ENCODE peak calls at places on chromosomes 16 and 17, in seven cellular contexts. C is body of pancreas, Y is heart left ventricle, R is HL-60, Z is lower lobe of right lung, P is breast epithelium, S is hepatocyte. K is an unnamed sample.

GRCh38 chr17:17073627-17074521 is 31.6 kb downstream of the MPRIP start:
- DNase-seq in Z (peak; percentile 32), Y (no peak), S (no peak), C (no peak), R (no peak), P (no peak), K (peak; percentile 34)

GRCh38 chr16:68802190-68802589 is 41.1 kb upstream of the TANGO6 start:
- DNase-seq in R (no peak), Y (no peak), C (no peak), S (peak; percentile 48), P (no peak), Z (no peak), K (no peak)

GRCh38 chr17:74177018-74177450 is 26.4 kb upstream of the RPL38 start:
- DNase-seq in R (no peak), S (no peak), Y (no peak), P (no peak), Z (no peak), C (no peak), K (no peak)

GRCh38 chr16:83212301-83212841 is 585.6 kb downstream of the CDH13 start:
- DNase-seq in P (no peak), R (no peak), Y (no peak), Z (no peak), C (no peak), S (no peak), K (no peak)

GRCh38 chr17:41367426-41368075 is 2.1 kb downstream of the KRT33B start:
- DNase-seq in S (no peak), C (no peak), Z (no peak), Y (no peak), P (peak; percentile 41), R (no peak), K (no peak)

GRCh38 chr16:30793508-30794069 is 6.6 kb upstream of the ZNF629 start:
- DNase-seq in R (no peak), S (no peak), P (no peak), C (no peak), Z (no peak), Y (no peak), K (no peak)

GRCh38 chr17:55303701-55304145 is 39.0 kb downstream of the HLF start:
- DNase-seq in P (no peak), R (no peak), Z (no peak), Y (no peak), S (no peak), C (no peak), K (peak; percentile 34)

GRCh38 chr16:89268987-89269735 is 51.7 kb downstream of the ZNF778 start:
- DNase-seq in S (no peak), Y (no peak), R (no peak), P (no peak), Z (no peak), C (no peak), K (peak; percentile 71)

GRCh38 chr16:84959045-84959576 is 52.2 kb downstream of the ZDHHC7 start:
- DNase-seq in S (no peak), Y (no peak), Z (no peak), C (no peak), P (no peak), R (no peak), K (no peak)

GRCh38 chr17:7352559-7352889 is 562 bp downstream of the KCTD11 start:
- DNase-seq in S (no peak), C (no peak), Y (no peak), P (no peak), Z (no peak), R (no peak), K (no peak)

GRCh38 chr17:55676274-55676673 is 46.4 kb downstream of the TMEM100 start:
- DNase-seq in Y (no peak), Z (no peak), R (no peak), P (no peak), S (no peak), C (no peak), K (no peak)

GRCh38 chr17:59521465-59522126 is 43.8 kb upstream of the DHX40 start:
- DNase-seq in C (peak; percentile 44), Y (peak; percentile 34), Z (peak; percentile 62), R (peak; percentile 20), S (peak; percentile 79), P (no peak), K (peak; percentile 72)

GRCh38 chr16:58022601-58023371 is 2.8 kb upstream of the MMP15 start:
- DNase-seq in Z (peak; percentile 87), R (no peak), S (peak; percentile 77), Y (peak; percentile 80), C (peak; percentile 83), P (peak; percentile 47), K (peak; percentile 91)

GRCh38 chr17:78674595-78675315 is 97.6 kb upstream of the DNAH17 start:
- DNase-seq in R (no peak), P (no peak), Y (no peak), S (no peak), C (peak; percentile 62), Z (no peak), K (no peak)

GRCh38 chr16:66605177-66605999 is 884 bp downstream of the CMTM3 start:
- DNase-seq in Y (peak; percentile 75), P (no peak), C (no peak), S (peak; percentile 77), Z (peak; percentile 69), R (no peak), K (peak; percentile 59)
- H3K27ac ChIP-seq in Y (peak overlapping the region; percentile 90), P (peak overlapping the region; percentile 87), C (peak overlapping the region; percentile 38), S (peak overlapping the region; percentile 92), Z (peak overlapping the region; percentile 89), R (peak overlapping the region; percentile 75), K (no peak overlapping the region)

DNA sequence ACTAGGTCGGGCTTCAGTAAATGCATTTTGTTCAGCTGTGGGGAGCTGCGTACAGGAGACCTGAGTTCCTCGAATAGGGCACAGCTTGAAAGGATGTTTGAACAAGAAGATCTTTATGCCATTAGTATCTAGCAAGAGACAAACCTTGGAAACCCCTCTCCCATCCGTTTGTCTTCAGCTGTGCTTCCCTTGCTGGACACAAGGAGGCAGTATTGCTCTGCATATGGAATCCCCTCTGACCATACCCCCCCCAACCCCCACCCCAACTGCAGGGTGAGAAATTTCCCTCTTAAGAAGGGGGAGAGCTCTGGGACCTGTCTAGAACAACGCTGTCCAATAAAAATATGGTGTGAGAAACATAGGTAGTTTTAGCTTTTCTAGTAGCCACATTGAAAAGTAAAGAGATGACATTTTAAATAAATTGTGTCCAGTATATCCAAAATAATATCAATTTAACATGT is 1.6 kb downstream of the MRM1 start:
- DNase-seq in R (peak; percentile 49), Z (peak; percentile 58), P (no peak), Y (no peak), C (peak; percentile 56), S (peak; percentile 80), K (peak; percentile 74)
- H3K4me3 ChIP-seq in R (peak overlapping the region; percentile 85), Z (peak overlapping the region; percentile 88), P (peak overlapping the region; percentile 88), Y (peak overlapping the region; percentile 72), C (peak overlapping the region; percentile 98), S (peak overlapping the region; percentile 36), K (no peak overlapping the region)

GRCh38 chr17:36857698-36858097 is 79.6 kb upstream of the LHX1 start:
- DNase-seq in Z (no peak), C (no peak), Y (no peak), P (no peak), R (no peak), S (no peak), K (no peak)
- H3K27ac ChIP-seq in Z (no peak overlapping the region), C (no peak overlapping the region), Y (no peak overlapping the region), P (no peak overlapping the region), R (no peak overlapping the region), S (no peak overlapping the region), K (no peak overlapping the region)

DNA sequence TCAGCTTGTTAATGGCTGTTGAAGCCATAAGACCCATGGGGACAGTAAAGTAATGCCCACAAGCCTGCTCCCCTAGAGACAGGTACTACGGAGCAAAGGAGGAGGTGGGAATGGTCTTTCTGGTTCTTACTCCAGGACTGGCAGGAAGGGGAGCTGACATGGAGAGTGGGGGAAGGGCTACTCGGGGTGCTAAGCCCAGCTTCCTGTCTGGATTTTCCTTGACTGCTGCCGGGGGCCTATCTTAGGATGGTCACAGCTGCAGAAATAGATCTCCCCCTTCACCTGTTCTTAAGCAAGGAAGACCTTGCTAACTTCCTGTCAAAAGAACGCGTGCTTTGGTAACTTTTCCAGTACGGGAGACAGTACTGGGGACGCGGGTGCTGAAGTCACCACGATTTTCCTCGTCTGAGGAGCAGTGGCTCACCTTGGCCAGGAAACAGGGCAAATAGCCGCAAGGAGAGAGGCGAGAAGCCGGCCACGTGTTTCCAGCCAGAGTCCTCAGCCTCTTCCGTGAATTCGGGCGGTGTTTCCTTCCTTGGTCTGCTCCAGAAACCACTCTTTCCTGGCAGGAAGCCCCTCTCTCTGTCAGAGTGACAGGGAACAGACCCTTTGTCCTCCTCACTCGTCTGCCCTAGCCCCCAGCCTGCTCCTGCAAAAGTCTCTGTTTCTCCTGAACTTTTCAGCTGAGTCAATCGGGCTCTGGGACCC is 656 bp upstream of the PRR29 start:
- DNase-seq in S (no peak), C (no peak), P (no peak), R (no peak), Z (peak; percentile 39), Y (peak; percentile 52), K (peak; percentile 38)
- H3K4me3 ChIP-seq in S (peak overlapping the region; percentile 77), C (no peak overlapping the region), P (peak overlapping the region; percentile 48), R (no peak overlapping the region), Z (peak overlapping the region; percentile 73), Y (peak overlapping the region; percentile 67), K (peak overlapping the region; percentile 56)

GRCh38 chr16:27762441-27762840 is 212.5 kb downstream of the KATNIP start:
- DNase-seq in Y (no peak), S (no peak), Z (peak; percentile 23), P (no peak), C (no peak), R (no peak), K (no peak)
- H3K27ac ChIP-seq in Y (no peak overlapping the region), S (no peak overlapping the region), Z (no peak overlapping the region), P (no peak overlapping the region), C (no peak overlapping the region), R (no peak overlapping the region), K (no peak overlapping the region)

DNA sequence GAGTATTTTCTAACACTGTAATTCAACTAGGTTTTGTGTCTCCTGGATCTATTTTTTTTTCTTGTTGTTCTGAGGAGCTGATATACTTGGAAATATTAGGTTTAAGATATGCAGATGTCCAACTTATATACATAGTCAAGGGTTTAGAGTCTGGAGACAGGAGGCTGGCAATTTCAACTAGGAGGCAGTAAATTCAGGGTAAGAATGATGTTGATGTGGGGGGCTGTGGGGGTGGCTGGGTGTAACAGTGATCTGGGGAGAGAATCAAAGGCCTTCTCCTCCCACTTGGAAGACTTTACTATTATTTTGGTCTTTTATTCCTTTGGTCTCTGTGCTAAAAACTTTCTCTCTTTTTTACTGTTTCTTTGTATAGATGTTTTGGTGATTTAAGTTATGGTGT is 88.0 kb downstream of the MAP2K6 start:
- DNase-seq in P (no peak), C (no peak), S (no peak), Y (no peak), R (no peak), Z (no peak), K (no peak)
- H3K4me3 ChIP-seq in P (peak overlapping the region; percentile 9), C (no peak overlapping the region), S (peak overlapping the region; percentile 22), Y (peak overlapping the region; percentile 47), R (no peak overlapping the region), Z (no peak overlapping the region), K (no peak overlapping the region)

DNA sequence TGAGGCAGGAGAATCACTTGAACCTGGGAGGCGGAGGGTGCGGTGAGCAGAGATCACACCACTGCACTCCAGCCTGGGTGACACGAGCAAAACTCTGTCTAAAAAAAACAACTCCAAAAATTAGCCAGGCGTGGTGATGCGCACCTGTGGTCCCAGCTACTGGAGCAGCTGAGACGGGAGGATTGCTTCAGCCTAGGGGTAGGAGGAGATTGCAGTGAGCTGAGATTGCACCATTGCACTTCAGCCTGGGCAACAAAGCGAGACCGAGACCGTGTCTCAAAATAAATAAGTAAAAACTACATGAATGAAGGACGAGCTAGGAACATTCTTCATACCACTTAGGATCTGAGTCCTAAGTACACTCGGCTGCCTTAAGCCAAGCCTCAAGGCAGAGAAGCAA is 35.4 kb downstream of the CCDC57 start:
- DNase-seq in S (no peak), Y (no peak), R (no peak), Z (no peak), C (no peak), P (no peak), K (no peak)
- H3K27ac ChIP-seq in S (no peak overlapping the region), Y (no peak overlapping the region), R (no peak overlapping the region), Z (no peak overlapping the region), C (no peak overlapping the region), P (no peak overlapping the region), K (no peak overlapping the region)

GRCh38 chr16:87850009-87851006 is 19.0 kb downstream of the SLC7A5 start:
- DNase-seq in C (peak; percentile 75), S (peak; percentile 79), Z (peak; percentile 85), P (no peak), R (no peak), Y (peak; percentile 44), K (peak; percentile 59)
- H3K4me3 ChIP-seq in C (no peak overlapping the region), S (no peak overlapping the region), Z (no peak overlapping the region), P (no peak overlapping the region), R (no peak overlapping the region), Y (no peak overlapping the region), K (no peak overlapping the region)

K was measured in adrenal gland.